ENCODE peak calls at places on chromosome 15, in six cellular contexts. W is endodermal cell, B is heart left ventricle, H is pancreas, Y is heart right ventricle, C is astrocyte. T is an unnamed sample. For H3K36me3, the result is how much of the 10 kb centered on the place peaks cover.

GRCh38 chr15:63551400-63551799 is 45.8 kb upstream of the FBXL22 start:
- DNase-seq in C (peak), Y (no peak), W (no peak), H (peak), B (no peak), T (no peak)

GRCh38 chr15:79090487-79091203 is at the start of gene RASGRF1:
- DNase-seq in C (no peak), W (peak), H (no peak), Y (no peak), B (no peak), T (no peak)

GRCh38 chr15:62758126-62758951 is 284.2 kb upstream of the TPM1 start:
- DNase-seq in W (no peak), Y (no peak), H (peak), C (peak), B (no peak), T (peak)

GRCh38 chr15:69225355-69226027 is 65.1 kb downstream of the GLCE start:
- DNase-seq in B (no peak), W (no peak), H (no peak), Y (no peak), C (peak), T (no peak)

GRCh38 chr15:79170256-79170664 is 79.7 kb upstream of the RASGRF1 start:
- DNase-seq in W (no peak), Y (peak), C (peak), H (no peak), B (peak), T (peak)

GRCh38 chr15:71465109-71465508 is 345.2 kb upstream of the NR2E3 start:
- DNase-seq in W (no peak), H (no peak), C (no peak), Y (no peak), B (no peak), T (no peak)

GRCh38 chr15:29369261-29369660 is 99.6 kb upstream of the NSMCE3 start:
- DNase-seq in Y (no peak), H (no peak), W (no peak), B (no peak), C (no peak), T (no peak)

GRCh38 chr15:25694823-25695312 is 168.3 kb downstream of the ATP10A start:
- DNase-seq in C (no peak), B (no peak), W (no peak), H (no peak), Y (no peak), T (no peak)

GRCh38 chr15:96324900-96325299 is 5.6 kb upstream of the NR2F2 start:
- DNase-seq in W (no peak), H (no peak), B (no peak), C (peak), Y (no peak), T (no peak)

GRCh38 chr15:64017082-64017588 is 29.1 kb downstream of the DAPK2 start:
- DNase-seq in H (no peak), C (peak), W (no peak), Y (no peak), B (no peak), T (peak)

GRCh38 chr15:29921130-29921601 is 98.9 kb upstream of the TJP1 start:
- DNase-seq in Y (no peak), W (peak), B (no peak), C (no peak), H (no peak), T (no peak)

GRCh38 chr15:22229971-22230815 is 149.9 kb downstream of the OR4M2 start:
- DNase-seq in C (no peak), W (no peak), B (no peak), H (no peak), Y (no peak), T (peak)

GRCh38 chr15:70741677-70742293 is 21.6 kb downstream of the UACA start:
- DNase-seq in B (no peak), C (peak), W (no peak), Y (no peak), H (no peak), T (no peak)

GRCh38 chr15:63447277-63447676 is 57.1 kb upstream of the USP3 start:
- DNase-seq in Y (no peak), H (no peak), C (no peak), W (no peak), B (no peak), T (no peak)

GRCh38 chr15:96049766-96050165 is 280.7 kb upstream of the NR2F2 start:
- DNase-seq in C (no peak), W (no peak), H (no peak), Y (no peak), B (no peak), T (no peak)

GRCh38 chr15:52171386-52171785 is 19.8 kb downstream of the GNB5 start:
- DNase-seq in Y (no peak), C (no peak), W (no peak), B (no peak), H (no peak), T (no peak)

GRCh38 chr15:71183063-71183462 is 67.8 kb downstream of the THSD4 start:
- DNase-seq in C (no peak), Y (no peak), H (no peak), B (no peak), W (no peak), T (no peak)

GRCh38 chr15:37098468-37099320 is 1.7 kb downstream of the MEIS2 start:
- DNase-seq in C (no peak), H (peak), W (peak), B (peak), Y (peak), T (peak)

GRCh38 chr15:78878356-78878755 is 5.7 kb downstream of the MORF4L1 start:
- DNase-seq in C (peak), H (no peak), Y (no peak), B (no peak), W (no peak), T (no peak)

GRCh38 chr15:41930221-41930866 is 36.5 kb upstream of the SPTBN5 start:
- DNase-seq in H (no peak), W (no peak), C (peak), B (no peak), Y (no peak), T (peak)

GRCh38 chr15:75368689-75369239 is 357 bp upstream of the MAN2C1 start:
- DNase-seq in H (no peak), C (peak), W (no peak), Y (no peak), B (no peak), T (no peak)

GRCh38 chr15:57356636-57357035 is 19.7 kb upstream of the CGNL1 start:
- DNase-seq in H (no peak), Y (no peak), B (no peak), W (peak), C (peak), T (peak)

GRCh38 chr15:101276501-101277037 is 716 bp downstream of the SELENOS start:
- DNase-seq in C (peak), Y (no peak), H (no peak), W (peak), B (no peak), T (no peak)

GRCh38 chr15:93035953-93036810 is 52.8 kb downstream of the RGMA start:
- DNase-seq in C (no peak), Y (no peak), H (peak), W (peak), B (peak), T (no peak)

GRCh38 chr15:66388057-66388363 is 1.3 kb downstream of the MAP2K1 start:
- DNase-seq in Y (no peak), B (no peak), H (no peak), W (no peak), C (no peak), T (no peak)

GRCh38 chr15:71051539-71051938 is 63.7 kb upstream of the THSD4 start:
- DNase-seq in W (no peak), C (peak), H (no peak), B (peak), Y (peak), T (peak)

GRCh38 chr15:79160211-79160610 is 69.6 kb upstream of the RASGRF1 start:
- DNase-seq in W (no peak), B (no peak), C (no peak), Y (no peak), H (no peak), T (no peak)

GRCh38 chr15:73981761-73982222 is 10.3 kb downstream of the STOML1 start:
- DNase-seq in W (no peak), C (no peak), Y (no peak), B (no peak), H (no peak), T (peak)

GRCh38 chr15:66186049-66186825 is 67.3 kb downstream of the MEGF11 start:
- DNase-seq in B (no peak), H (no peak), W (peak), C (peak), Y (no peak), T (peak)

GRCh38 chr15:62857411-62857853 is 185.1 kb upstream of the TPM1 start:
- DNase-seq in H (peak), C (no peak), W (peak), Y (no peak), B (no peak), T (no peak)

GRCh38 chr15:47484119-47484518 is 233.2 kb upstream of the SEMA6D start:
- DNase-seq in B (no peak), W (no peak), C (no peak), H (no peak), Y (no peak), T (no peak)

GRCh38 chr15:75554717-75555116 is 24.4 kb downstream of the PTPN9 start:
- DNase-seq in H (no peak), W (no peak), Y (no peak), C (peak), B (no peak), T (peak)

GRCh38 chr15:49810651-49811175 is 189.9 kb downstream of the DTWD1 start:
- DNase-seq in B (no peak), Y (no peak), W (no peak), H (no peak), C (no peak), T (peak)

GRCh38 chr15:100308222-100309007 is 33.4 kb downstream of the ADAMTS17 start:
- DNase-seq in W (no peak), Y (no peak), C (no peak), H (no peak), B (no peak), T (no peak)

GRCh38 chr15:97866994-97867393 is 93.5 kb upstream of the ARRDC4 start:
- DNase-seq in H (no peak), B (no peak), C (no peak), W (no peak), Y (no peak), T (no peak)

GRCh38 chr15:48647963-48648362 is 2.5 kb upstream of the FBN1 start:
- DNase-seq in Y (no peak), H (no peak), C (no peak), B (no peak), W (peak), T (peak)

GRCh38 chr15:63896336-63897115 is 62.8 kb upstream of the HERC1 start:
- DNase-seq in C (peak), Y (no peak), W (peak), H (no peak), B (no peak), T (peak)

DNA sequence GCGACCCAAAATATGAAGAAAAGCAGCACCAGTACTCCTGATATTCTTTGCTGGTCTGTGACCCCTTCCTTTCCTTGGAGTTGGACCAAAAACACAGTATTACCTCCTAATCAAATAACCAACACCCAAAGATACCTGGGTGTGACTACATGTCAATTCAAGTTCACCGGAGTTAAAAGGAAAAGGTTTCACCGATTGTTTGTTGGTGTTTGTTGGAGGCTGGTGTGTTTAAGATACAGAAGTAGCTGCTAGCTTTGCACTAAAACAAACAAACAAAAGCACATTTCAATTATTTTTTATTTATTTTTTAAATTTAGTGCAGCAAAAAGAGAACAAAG is 81.5 kb downstream of the MYO1E start:
- DNase-seq in B (no peak), Y (no peak), C (no peak), H (no peak), W (no peak), T (no peak)
- H3K4me3 ChIP-seq in B (no peak), Y (no peak), C (no peak), H (no peak), W (no peak), T (no peak)

GRCh38 chr15:89615135-89615534 is 39.9 kb downstream of the TICRR start:
- DNase-seq in W (no peak), B (no peak), Y (no peak), C (no peak), H (no peak), T (no peak)
- H3K36me3 ChIP-seq in W (half or more), B (under half), Y (under half), C (under half), H (under half), T (half or more)

GRCh38 chr15:39230917-39231285 is 350.0 kb upstream of the THBS1 start:
- DNase-seq in C (no peak), Y (no peak), B (no peak), W (no peak), H (no peak), T (no peak)
- H3K4me3 ChIP-seq in C (no peak), Y (no peak), B (no peak), W (no peak), H (no peak), T (no peak)

GRCh38 chr15:88627463-88627862 is 6.3 kb downstream of the AEN start:
- DNase-seq in C (no peak), Y (no peak), B (no peak), H (no peak), W (no peak), T (no peak)
- H3K36me3 ChIP-seq in C (half or more), Y (half or more), B (half or more), H (under half), W (half or more), T (half or more)

GRCh38 chr15:40340038-40340739 is 550 bp downstream of the CCDC9B start:
- DNase-seq in Y (peak), C (peak), B (peak), H (peak), W (no peak), T (peak)
- H3K4me3 ChIP-seq in Y (peak), C (peak), B (peak), H (peak), W (no peak), T (peak)

GRCh38 chr15:86296762-86297161 is 217.1 kb downstream of the AGBL1 start:
- DNase-seq in B (no peak), H (no peak), W (no peak), Y (no peak), C (no peak), T (no peak)

GRCh38 chr15:86300371-86301106 is 220.9 kb downstream of the AGBL1 start:
- DNase-seq in Y (no peak), C (peak), B (no peak), W (no peak), H (no peak), T (no peak)
- H3K36me3 ChIP-seq in Y (under half), C (under half), B (under half), W (under half), H (under half), T (under half)

GRCh38 chr15:59594991-59595390 is 16.6 kb upstream of the GCNT3 start:
- DNase-seq in C (no peak), B (no peak), W (no peak), Y (no peak), H (no peak), T (no peak)
- H3K4me3 ChIP-seq in C (no peak), B (no peak), W (no peak), Y (no peak), H (no peak), T (no peak)

GRCh38 chr15:34883042-34883441 is 86.5 kb downstream of the AQR start:
- DNase-seq in B (no peak), W (no peak), Y (no peak), H (no peak), C (no peak), T (no peak)

GRCh38 chr15:34883633-34884032 is 85.9 kb downstream of the AQR start:
- DNase-seq in B (no peak), C (peak), Y (no peak), W (no peak), H (no peak), T (no peak)

GRCh38 chr15:34876640-34877039 is 81.3 kb upstream of the ACTC1 start:
- DNase-seq in H (no peak), W (no peak), Y (no peak), B (no peak), C (no peak), T (no peak)

GRCh38 chr15:34879112-34879511 is 83.8 kb upstream of the ACTC1 start:
- DNase-seq in Y (no peak), C (no peak), H (no peak), W (no peak), B (no peak), T (no peak)
- H3K36me3 ChIP-seq in Y (half or more), C (under half), H (under half), W (half or more), B (half or more), T (under half)